ENCODE peak calls at places on chromosomes 1 and 21, in four cellular contexts. Y is activated naive CD8-positive, alpha-beta T cell treated with anti-CD3 and anti-CD28 coated beads, Interleukin-2, amount 50 U/mL, for 24 hours; N is heart left ventricle; Z is EH. E is an unnamed sample.
A peak's percentile ranks its signal among the peaks of the same experiment; 100 is the strongest.

GRCh38 chr1:192579319-192579738 is 3.8 kb downstream of the RGS1 start:
- DNase-seq in Y (no peak), N (no peak), Z (peak; percentile 79), E (no peak)

GRCh38 chr1:214050513-214051401 is 63.0 kb downstream of the PROX1 start:
- DNase-seq in Y (no peak), N (no peak), Z (no peak), E (no peak)

GRCh38 chr1:33248244-33248643 is 8.0 kb upstream of the ZNF362 start:
- DNase-seq in Y (no peak), N (no peak), Z (peak; percentile 69), E (no peak)

GRCh38 chr1:201172999-201173610 is 17.5 kb upstream of the IGFN1 start:
- DNase-seq in Y (peak; percentile 4), N (no peak), Z (no peak), E (no peak)

GRCh38 chr1:48056365-48056764 is 59.2 kb upstream of the TRABD2B start:
- DNase-seq in Y (no peak), N (no peak), Z (no peak), E (no peak)

GRCh38 chr1:11875094-11875493 is 16.3 kb upstream of the NPPB start:
- DNase-seq in Y (no peak), N (no peak), Z (no peak), E (no peak)

GRCh38 chr1:234216116-234216703 is 157.0 kb upstream of the COA6 start:
- DNase-seq in Y (no peak), N (no peak), Z (no peak), E (no peak)

GRCh38 chr1:41357451-41358151 is 3.6 kb upstream of the FOXO6 start:
- DNase-seq in Y (no peak), N (no peak), Z (peak; percentile 28), E (peak; percentile 22)

GRCh38 chr21:38712076-38712475 is 93.7 kb upstream of the ETS2 start:
- DNase-seq in Y (no peak), N (no peak), Z (peak; percentile 57), E (peak; percentile 51)

GRCh38 chr1:198892065-198892464 is 253.2 kb downstream of the PTPRC start:
- DNase-seq in Y (no peak), N (no peak), Z (peak; percentile 64), E (no peak)

GRCh38 chr1:206663832-206664652 is 20.7 kb upstream of the MAPKAPK2 start:
- DNase-seq in Y (peak; percentile 79), N (peak; percentile 75), Z (peak; percentile 71), E (peak; percentile 84)

GRCh38 chr21:44011123-44011773 is 861 bp upstream of the TRAPPC10 start:
- DNase-seq in Y (peak; percentile 23), N (no peak), Z (no peak), E (no peak)

GRCh38 chr1:150610576-150610975 is 18.8 kb downstream of the ENSA start:
- DNase-seq in Y (no peak), N (no peak), Z (no peak), E (no peak)

GRCh38 chr1:58592521-58593134 is 15.6 kb upstream of the TACSTD2 start:
- DNase-seq in Y (no peak), N (peak; percentile 73), Z (peak; percentile 96), E (no peak)

GRCh38 chr1:182330303-182330702 is 61.3 kb downstream of the GLUL start:
- DNase-seq in Y (no peak), N (no peak), Z (peak; percentile 71), E (no peak)

GRCh38 chr1:27966402-27967105 is 6.8 kb downstream of the XKR8 start:
- DNase-seq in Y (no peak), N (no peak), Z (no peak), E (no peak)

GRCh38 chr1:75083848-75084514 is 50.2 kb upstream of the LHX8 start:
- DNase-seq in Y (no peak), N (no peak), Z (peak; percentile 91), E (no peak)

GRCh38 chr1:26234644-26235384 is 814 bp downstream of the CEP85 start:
- DNase-seq in Y (peak; percentile 31), N (no peak), Z (peak; percentile 37), E (peak; percentile 52)

GRCh38 chr1:159177273-159177907 is 6.0 kb downstream of the CADM3 start:
- DNase-seq in Y (peak; percentile 27), N (no peak), Z (peak; percentile 73), E (peak; percentile 73)

GRCh38 chr1:83822206-83822605 is 176.7 kb downstream of the TTLL7 start:
- DNase-seq in Y (no peak), N (no peak), Z (peak; percentile 80), E (no peak)

GRCh38 chr1:53336146-53336545 is 8.3 kb upstream of the LRP8 start:
- DNase-seq in Y (no peak), N (no peak), Z (no peak), E (no peak)

GRCh38 chr21:42061866-42062542 is 9.1 kb upstream of the UMODL1 start:
- DNase-seq in Y (peak; percentile 56), N (no peak), Z (no peak), E (no peak)

GRCh38 chr21:15895142-15896106 is 165.6 kb downstream of the USP25 start:
- DNase-seq in Y (no peak), N (no peak), Z (peak; percentile 10), E (no peak)

GRCh38 chr1:188367669-188368068 is 1538.9 kb downstream of the PLA2G4A start:
- DNase-seq in Y (no peak), N (no peak), Z (no peak), E (no peak)

GRCh38 chr1:44677201-44677520 is 2.6 kb downstream of the ARMH1 start:
- DNase-seq in Y (no peak), N (no peak), Z (peak; percentile 70), E (peak; percentile 46)

GRCh38 chr1:174871886-174872285 is 127.9 kb upstream of the CACYBP start:
- DNase-seq in Y (no peak), N (no peak), Z (no peak), E (no peak)

GRCh38 chr1:203521071-203521794 is 27.3 kb downstream of the OPTC start:
- DNase-seq in Y (no peak), N (no peak), Z (no peak), E (no peak)

GRCh38 chr1:90114521-90115141 is 119.7 kb downstream of the ZNF326 start:
- DNase-seq in Y (no peak), N (no peak), Z (peak; percentile 48), E (peak; percentile 33)

GRCh38 chr1:148362930-148363810 is 119.9 kb downstream of the PPIAL4G start:
- DNase-seq in Y (no peak), N (no peak), Z (no peak), E (no peak)

GRCh38 chr1:95117207-95118018 is at the start of gene TLCD4:
- DNase-seq in Y (peak; percentile 19), N (peak; percentile 79), Z (peak; percentile 46), E (peak; percentile 77)

GRCh38 chr1:234067584-234067983 is 163.1 kb downstream of the SLC35F3 start:
- DNase-seq in Y (no peak), N (no peak), Z (no peak), E (no peak)

GRCh38 chr1:79859212-79859948 is 852.9 kb upstream of the ADGRL4 start:
- DNase-seq in Y (no peak), N (no peak), Z (peak; percentile 80), E (no peak)

GRCh38 chr1:1208713-1209433 is 2.5 kb upstream of the TNFRSF18 start:
- DNase-seq in Y (peak; percentile 59), N (peak; percentile 53), Z (no peak), E (peak; percentile 66)

GRCh38 chr21:41048636-41049035 is 119.3 kb upstream of the BACE2 start:
- DNase-seq in Y (no peak), N (no peak), Z (no peak), E (no peak)

GRCh38 chr1:65339866-65340483 is 30.6 kb downstream of the DNAJC6 start:
- DNase-seq in Y (no peak), N (no peak), Z (peak; percentile 66), E (peak; percentile 16)

GRCh38 chr1:85058781-85059180 is 10.5 kb upstream of the MCOLN3 start:
- DNase-seq in Y (no peak), N (no peak), Z (no peak), E (no peak)

GRCh38 chr1:25217015-25217414 is 15.3 kb downstream of the SYF2 start:
- DNase-seq in Y (no peak), N (no peak), Z (no peak), E (no peak)

GRCh38 chr1:240244968-240245628 is 153.4 kb downstream of the FMN2 start:
- DNase-seq in Y (no peak), N (no peak), Z (peak; percentile 98), E (no peak)